ENCODE peak calls at places on chromosomes 2 and 18, in nine cellular contexts. Z is stomach, C is OCI-LY7, P is H1, R is GM23338, X is uterus, A is ovary, N is sigmoid colon, F is neural progenitor cell. M is an unnamed sample.
A peak's percentile ranks its signal among the peaks of the same experiment; 100 is the strongest.

GRCh38 chr2:20223345-20224190 is 1.4 kb downstream of the SDC1 start:
- DNase-seq in Z (peak; percentile 54), C (no peak), P (no peak), R (peak; percentile 70), X (no peak), A (peak; percentile 39), N (no peak), F (peak; percentile 72), M (no peak)

GRCh38 chr18:27778441-27778840 is 398.5 kb downstream of the CDH2 start:
- DNase-seq in Z (no peak), C (no peak), P (no peak), R (peak; percentile 52), X (no peak), A (no peak), N (no peak), F (peak; percentile 39), M (no peak)

GRCh38 chr2:183950673-183951072 is 647.7 kb upstream of the ZNF804A start:
- DNase-seq in Z (no peak), C (no peak), P (no peak), R (no peak), X (no peak), A (no peak), N (no peak), F (no peak), M (no peak)

GRCh38 chr2:60469918-60470317 is 83.5 kb downstream of the BCL11A start:
- DNase-seq in Z (no peak), C (no peak), P (no peak), R (no peak), X (no peak), A (no peak), N (no peak), F (no peak), M (no peak)

GRCh38 chr2:111930875-111931274 is 32.5 kb downstream of the MERTK start:
- DNase-seq in Z (no peak), C (no peak), P (no peak), R (no peak), X (no peak), A (no peak), N (no peak), F (no peak), M (no peak)

GRCh38 chr2:118706844-118707243 is 140.6 kb downstream of the EN1 start:
- DNase-seq in Z (no peak), C (no peak), P (no peak), R (no peak), X (no peak), A (no peak), N (no peak), F (no peak), M (no peak)

GRCh38 chr18:13137939-13138821 is 80.4 kb upstream of the LDLRAD4 start:
- DNase-seq in Z (peak; percentile 79), C (no peak), P (no peak), R (peak; percentile 27), X (peak; percentile 78), A (peak; percentile 77), N (peak; percentile 89), F (no peak), M (peak; percentile 94)

GRCh38 chr2:25035537-25036220 is 6.2 kb upstream of the EFR3B start:
- DNase-seq in Z (no peak), C (no peak), P (no peak), R (no peak), X (no peak), A (no peak), N (no peak), F (no peak), M (no peak)

GRCh38 chr18:2912357-2913299 is 65.8 kb downstream of the EMILIN2 start:
- DNase-seq in Z (no peak), C (no peak), P (no peak), R (peak; percentile 23), X (no peak), A (no peak), N (peak; percentile 62), F (no peak), M (no peak)

GRCh38 chr2:24971300-24971549 is 530 bp downstream of the DNAJC27 start:
- DNase-seq in Z (peak; percentile 29), C (no peak), P (no peak), R (no peak), X (no peak), A (no peak), N (no peak), F (no peak), M (no peak)

GRCh38 chr2:13821255-13821880 is 811.1 kb upstream of the LRATD1 start:
- DNase-seq in Z (no peak), C (no peak), P (no peak), R (no peak), X (no peak), A (no peak), N (no peak), F (no peak), M (no peak)

GRCh38 chr2:239905306-239905705 is 119.8 kb downstream of the NDUFA10 start:
- DNase-seq in Z (no peak), C (no peak), P (no peak), R (no peak), X (no peak), A (no peak), N (no peak), F (no peak), M (no peak)

GRCh38 chr2:224098473-224098872 is 59.4 kb upstream of the SERPINE2 start:
- DNase-seq in Z (no peak), C (no peak), P (no peak), R (no peak), X (no peak), A (no peak), N (no peak), F (no peak), M (no peak)

GRCh38 chr18:67776929-67777328 is 260.4 kb upstream of the DSEL start:
- DNase-seq in Z (no peak), C (no peak), P (no peak), R (no peak), X (no peak), A (no peak), N (no peak), F (no peak), M (no peak)

GRCh38 chr2:3585239-3586109 is 9.4 kb upstream of the COLEC11 start:
- DNase-seq in Z (peak; percentile 54), C (no peak), P (no peak), R (no peak), X (peak; percentile 61), A (peak; percentile 91), N (peak; percentile 84), F (no peak), M (no peak)

GRCh38 chr2:173196080-173196479 is 120.4 kb downstream of the MAP3K20 start:
- DNase-seq in Z (no peak), C (no peak), P (no peak), R (peak; percentile 82), X (no peak), A (no peak), N (no peak), F (peak; percentile 68), M (no peak)

GRCh38 chr2:190417045-190417842 is 9.1 kb downstream of the MFSD6 start:
- DNase-seq in Z (no peak), C (no peak), P (no peak), R (no peak), X (no peak), A (no peak), N (no peak), F (no peak), M (no peak)

DNA sequence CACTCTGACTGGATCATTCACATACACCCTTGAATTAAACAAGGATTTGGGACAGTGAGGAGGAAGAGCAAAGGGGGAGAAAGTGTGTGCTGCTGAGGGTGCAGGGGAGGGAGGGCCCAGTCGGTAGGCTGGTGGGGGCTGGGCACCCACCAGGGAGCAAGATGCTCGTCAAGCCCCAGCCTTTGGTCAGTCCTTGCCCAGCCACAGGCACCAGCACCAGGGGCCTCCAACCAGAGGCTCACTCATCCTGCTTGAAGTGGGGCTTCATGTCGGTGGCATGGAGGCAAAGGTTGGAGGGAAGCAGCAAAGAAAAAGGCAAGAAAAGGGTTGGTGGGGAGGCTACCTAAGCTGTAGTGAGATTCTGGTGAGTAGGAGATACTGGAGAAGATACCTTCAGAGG is 21.9 kb downstream of the CDC42EP3 start:
- DNase-seq in Z (no peak), C (no peak), P (no peak), R (no peak), X (no peak), A (no peak), N (no peak), F (no peak), M (no peak)
- H3K36me3 ChIP-seq in Z (peaks cover 15% of the 10 kb centered on the region), C (peaks cover 30% of the 10 kb centered on the region), P (peaks cover 13% of the 10 kb centered on the region), R (peaks cover 19% of the 10 kb centered on the region), X (no peaks in the 10 kb centered on the region), A (no peaks in the 10 kb centered on the region), N (no peaks in the 10 kb centered on the region), F (no peaks in the 10 kb centered on the region), M (no peaks in the 10 kb centered on the region)

GRCh38 chr2:59395119-59395518 is 1154.0 kb upstream of the FANCL start:
- DNase-seq in Z (no peak), C (no peak), P (no peak), R (peak; percentile 33), X (no peak), A (no peak), N (no peak), F (peak; percentile 38), M (no peak)

GRCh38 chr2:59398081-59398480 is 1155.4 kb downstream of the BCL11A start:
- DNase-seq in Z (no peak), C (no peak), P (no peak), R (no peak), X (no peak), A (no peak), N (no peak), F (no peak), M (peak; percentile 50)

GRCh38 chr2:59399126-59399525 is 1154.3 kb downstream of the BCL11A start:
- DNase-seq in Z (no peak), C (no peak), P (no peak), R (no peak), X (no peak), A (no peak), N (no peak), F (no peak), M (no peak)
- TF ChIP-seq CTCF in Z (no peak), C (no peak), P (no peak), R (no peak), X (no peak), A (no peak), N (no peak), F (no peak), M (no peak)

GRCh38 chr2:178125862-178126261 is 13.6 kb downstream of the RBM45 start:
- DNase-seq in Z (no peak), C (no peak), P (no peak), R (peak; percentile 84), X (no peak), A (no peak), N (no peak), F (no peak), M (no peak)
- H3K36me3 ChIP-seq in Z (peaks cover 89% of the 10 kb centered on the region), C (peaks cover 69% of the 10 kb centered on the region), P (peaks cover 7% of the 10 kb centered on the region), R (no peaks in the 10 kb centered on the region), X (no peaks in the 10 kb centered on the region), A (no peaks in the 10 kb centered on the region), N (peaks cover 4% of the 10 kb centered on the region), F (peaks cover 10% of the 10 kb centered on the region), M (peaks cover 64% of the 10 kb centered on the region)

DNA sequence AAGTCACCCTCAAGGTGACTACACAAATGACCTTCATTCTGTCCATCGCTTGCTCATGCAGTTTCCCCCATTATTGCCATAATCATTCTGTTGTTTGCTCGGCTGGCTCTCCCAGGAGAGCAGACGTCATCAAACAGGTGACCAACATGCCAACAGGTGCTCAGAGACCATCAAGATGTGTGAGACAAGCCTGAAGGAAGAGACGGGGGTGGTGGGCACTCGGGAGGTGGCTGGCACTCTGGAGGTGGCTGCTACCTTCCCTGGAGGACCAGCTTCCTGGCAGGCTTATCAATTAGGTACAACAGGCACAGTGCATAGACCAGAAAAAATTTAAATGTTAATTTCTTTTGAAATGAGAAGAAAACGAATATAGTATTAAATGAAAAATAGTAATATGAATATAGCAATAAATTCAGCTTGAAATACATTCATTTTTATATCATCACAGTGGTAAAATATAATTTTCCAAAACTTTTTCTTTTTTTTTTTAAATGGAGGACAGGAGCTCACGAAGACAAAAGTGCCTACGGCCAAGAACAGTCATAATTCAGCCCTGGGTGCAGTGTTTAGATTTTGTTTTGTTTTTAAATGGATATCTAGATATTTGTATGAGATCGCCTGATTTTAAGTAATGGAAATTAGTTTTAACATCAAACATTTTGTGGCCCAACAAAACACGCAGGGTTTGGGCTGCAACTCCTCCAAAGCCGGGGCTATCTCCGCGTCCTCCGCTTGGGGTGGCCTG is 16.9 kb upstream of the HAAO start:
- DNase-seq in Z (no peak), C (peak; percentile 29), P (no peak), R (no peak), X (peak; percentile 46), A (no peak), N (peak; percentile 74), F (no peak), M (no peak)
- TF ChIP-seq CTCF in Z (peak; percentile 14), C (no peak), P (no peak), R (no peak), X (no peak), A (no peak), N (no peak), F (no peak), M (no peak)